ENCODE peak calls at places on chromosomes 11 and 22, in nine cellular contexts. L is T-helper 1 cell, N is body of pancreas, H is EH, T is cardiac fibroblast, V is left cardiac atrium, O is AG04450, S is NB4, J is B cell. M is an unnamed sample.

GRCh38 chr11:7522106-7522505 is 8.3 kb downstream of the PPFIBP2 start:
- DNase-seq in J (no peak), N (no peak), O (no peak), V (no peak), T (no peak), S (no peak), L (no peak), H (no peak), M (no peak)

GRCh38 chr11:6911946-6912345 is 8.9 kb upstream of the OR2D3 start:
- DNase-seq in V (peak; percentile 22), H (peak; percentile 7), N (peak; percentile 24), L (no peak), S (no peak), J (no peak), O (no peak), T (peak; percentile 67), M (peak; percentile 47)

GRCh38 chr11:35045219-35045819 is 93.7 kb upstream of the CD44 start:
- DNase-seq in H (no peak), S (no peak), J (peak; percentile 91), N (no peak), O (no peak), T (no peak), L (peak; percentile 82), V (no peak), M (no peak)

GRCh38 chr11:4087551-4087950 is 7.0 kb upstream of the RRM1 start:
- DNase-seq in T (peak; percentile 22), L (no peak), N (no peak), V (no peak), H (peak; percentile 78), O (no peak), S (no peak), J (no peak), M (peak; percentile 31)

GRCh38 chr11:32952421-32952820 is 59.8 kb downstream of the QSER1 start:
- DNase-seq in O (no peak), H (no peak), V (no peak), N (no peak), L (no peak), T (no peak), S (no peak), J (no peak), M (no peak)

GRCh38 chr11:58866788-58867187 is 22.3 kb upstream of the GLYATL2 start:
- DNase-seq in N (no peak), H (peak; percentile 60), T (no peak), V (no peak), O (no peak), J (no peak), S (no peak), L (no peak), M (no peak)

GRCh38 chr11:17794981-17795380 is 60.4 kb downstream of the KCNC1 start:
- DNase-seq in N (no peak), J (no peak), H (no peak), V (no peak), O (no peak), S (no peak), T (no peak), L (no peak), M (no peak)

GRCh38 chr11:20444537-20444936 is 57.0 kb downstream of the PRMT3 start:
- DNase-seq in O (no peak), J (no peak), H (no peak), S (no peak), L (no peak), T (no peak), N (no peak), V (no peak), M (peak; percentile 26)

GRCh38 chr22:31046591-31047226 is 34.4 kb upstream of the SMTN start:
- DNase-seq in T (peak; percentile 70), L (no peak), N (peak; percentile 20), J (no peak), O (no peak), V (peak; percentile 76), S (peak; percentile 58), H (peak; percentile 54), M (peak; percentile 86)

GRCh38 chr11:108929241-108929640 is 264.4 kb downstream of the DDX10 start:
- DNase-seq in V (no peak), H (peak; percentile 95), N (no peak), L (no peak), O (peak; percentile 91), S (no peak), T (peak; percentile 98), J (no peak), M (peak; percentile 97)

GRCh38 chr11:1230121-1230455 is 7.2 kb downstream of the MUC5B start:
- DNase-seq in J (no peak), O (no peak), T (no peak), L (no peak), S (no peak), H (no peak), N (no peak), V (no peak), M (no peak)

GRCh38 chr11:83823461-83824025 is 537.4 kb upstream of the CCDC90B start:
- DNase-seq in J (no peak), V (no peak), L (no peak), T (peak; percentile 44), S (no peak), N (no peak), H (peak; percentile 38), O (no peak), M (peak; percentile 29)

GRCh38 chr11:1827095-1827797 is 7.5 kb upstream of the SYT8 start:
- DNase-seq in N (peak; percentile 83), O (no peak), L (no peak), H (peak; percentile 84), S (no peak), V (peak; percentile 64), T (peak; percentile 82), J (no peak), M (peak; percentile 64)

GRCh38 chr11:77589521-77590193 is at the start of gene AQP11:
- DNase-seq in S (peak; percentile 84), H (peak; percentile 85), N (peak; percentile 94), V (peak; percentile 86), O (peak; percentile 63), T (peak; percentile 76), L (peak; percentile 8), J (peak; percentile 77), M (peak; percentile 88)

GRCh38 chr11:76025817-76026216 is 180.5 kb downstream of the WNT11 start:
- DNase-seq in T (no peak), N (no peak), V (no peak), O (no peak), S (no peak), H (no peak), L (no peak), J (no peak), M (no peak)

GRCh38 chr11:97537407-97538150 is 1147.8 kb downstream of the JRKL start:
- DNase-seq in O (no peak), L (no peak), N (no peak), T (no peak), V (no peak), J (no peak), S (no peak), H (no peak), M (no peak)

GRCh38 chr11:117884994-117885393 is 8.5 kb upstream of the FXYD6 start:
- DNase-seq in V (no peak), T (peak; percentile 7), O (peak; percentile 61), S (no peak), N (no peak), J (no peak), L (no peak), H (no peak), M (peak; percentile 54)

GRCh38 chr22:46027219-46028068 is 50.5 kb upstream of the WNT7B start:
- DNase-seq in N (peak; percentile 83), H (peak; percentile 32), O (no peak), J (peak; percentile 41), S (no peak), L (no peak), T (no peak), V (peak; percentile 79), M (no peak)

GRCh38 chr22:41508770-41509170 is 35.5 kb downstream of the POLR3H start:
- DNase-seq in V (peak; percentile 33), H (no peak), N (no peak), J (no peak), O (no peak), S (no peak), T (no peak), L (no peak), M (no peak)

GRCh38 chr22:50673231-50674126 is 856 bp downstream of the SHANK3 start:
- DNase-seq in J (peak; percentile 69), N (no peak), T (no peak), L (peak; percentile 19), S (no peak), H (no peak), O (no peak), V (peak; percentile 35), M (no peak)

GRCh38 chr11:134579709-134580634 is 167.9 kb upstream of the B3GAT1 start:
- DNase-seq in H (no peak), O (no peak), T (no peak), N (no peak), V (no peak), S (no peak), J (no peak), L (no peak), M (no peak)

GRCh38 chr11:15468471-15468870 is 353.7 kb downstream of the INSC start:
- DNase-seq in L (no peak), O (no peak), H (peak; percentile 36), T (no peak), V (no peak), S (no peak), J (no peak), N (no peak), M (no peak)

GRCh38 chr11:27218498-27219038 is 144.4 kb downstream of the CCDC34 start:
- DNase-seq in O (peak; percentile 71), N (no peak), J (no peak), T (peak; percentile 84), H (peak; percentile 98), L (no peak), V (no peak), S (no peak), M (peak; percentile 67)

GRCh38 chr11:92413757-92414513 is 189.3 kb downstream of the FAT3 start:
- DNase-seq in H (no peak), S (no peak), T (no peak), O (no peak), L (no peak), N (no peak), J (peak; percentile 36), V (no peak), M (no peak)

GRCh38 chr11:118661425-118662301 is 17.8 kb downstream of the TREH start:
- DNase-seq in L (no peak), H (no peak), T (no peak), S (no peak), V (no peak), O (no peak), N (no peak), J (no peak), M (no peak)

GRCh38 chr22:44173154-44173553 is 7.6 kb upstream of the PARVG start:
- DNase-seq in H (no peak), T (no peak), J (no peak), S (no peak), O (no peak), L (no peak), V (no peak), N (no peak), M (no peak)

GRCh38 chr11:83047515-83048225 is 24.0 kb downstream of the RAB30 start:
- DNase-seq in O (no peak), J (no peak), V (no peak), S (no peak), T (peak; percentile 21), H (peak; percentile 67), N (no peak), L (no peak), M (no peak)

GRCh38 chr11:110675548-110675947 is 36.7 kb downstream of the ARHGAP20 start:
- DNase-seq in L (no peak), N (no peak), O (no peak), V (no peak), S (no peak), H (no peak), T (no peak), J (no peak), M (no peak)